ENCODE peak calls at places on chromosome 5, in seven cellular contexts. One of them, this sample, is unnamed.

GRCh38 chr5:120017523-120017922 is 388.2 kb downstream of the FAM170A start:
- DNase-seq in CD8-positive, alpha-beta T cell: no peak
- DNase-seq in ovary: no peak
- DNase-seq in cardiac fibroblast: peak; percentile 3
- DNase-seq in sigmoid colon: no peak
- DNase-seq in right atrium auricular region: no peak
- DNase-seq in HFFc6: no peak
- DNase-seq in this sample: no peak

GRCh38 chr5:79109527-79110492 is 1.8 kb upstream of the BHMT start:
- DNase-seq in CD8-positive, alpha-beta T cell: peak; percentile 31
- DNase-seq in ovary: no peak
- DNase-seq in cardiac fibroblast: peak; percentile 16
- DNase-seq in sigmoid colon: no peak
- DNase-seq in right atrium auricular region: no peak
- DNase-seq in HFFc6: no peak
- DNase-seq in this sample: no peak

GRCh38 chr5:58629190-58630159 is 46.6 kb downstream of the RAB3C start:
- DNase-seq in CD8-positive, alpha-beta T cell: no peak
- DNase-seq in ovary: no peak
- DNase-seq in cardiac fibroblast: no peak
- DNase-seq in sigmoid colon: no peak
- DNase-seq in right atrium auricular region: no peak
- DNase-seq in HFFc6: no peak
- DNase-seq in this sample: no peak

GRCh38 chr5:88956416-88956815 is 73.4 kb upstream of the MEF2C start:
- DNase-seq in CD8-positive, alpha-beta T cell: no peak
- DNase-seq in ovary: no peak
- DNase-seq in cardiac fibroblast: no peak
- DNase-seq in sigmoid colon: no peak
- DNase-seq in right atrium auricular region: no peak
- DNase-seq in HFFc6: no peak
- DNase-seq in this sample: no peak

GRCh38 chr5:54229041-54229780 is 81.2 kb downstream of the ARL15 start:
- DNase-seq in CD8-positive, alpha-beta T cell: peak; percentile 70
- DNase-seq in ovary: peak; percentile 74
- DNase-seq in cardiac fibroblast: peak; percentile 68
- DNase-seq in sigmoid colon: peak; percentile 86
- DNase-seq in right atrium auricular region: peak; percentile 86
- DNase-seq in HFFc6: peak; percentile 40
- DNase-seq in this sample: no peak

GRCh38 chr5:14687023-14687665 is 22.6 kb downstream of the OTULIN start:
- DNase-seq in CD8-positive, alpha-beta T cell: no peak
- DNase-seq in ovary: no peak
- DNase-seq in cardiac fibroblast: no peak
- DNase-seq in sigmoid colon: no peak
- DNase-seq in right atrium auricular region: no peak
- DNase-seq in HFFc6: peak; percentile 39
- DNase-seq in this sample: no peak

GRCh38 chr5:100188339-100188738 is 346.8 kb upstream of the FAM174A start:
- DNase-seq in CD8-positive, alpha-beta T cell: no peak
- DNase-seq in ovary: no peak
- DNase-seq in cardiac fibroblast: no peak
- DNase-seq in sigmoid colon: no peak
- DNase-seq in right atrium auricular region: no peak
- DNase-seq in HFFc6: no peak
- DNase-seq in this sample: no peak

GRCh38 chr5:178467261-178468195 is 122.7 kb downstream of the COL23A1 start:
- DNase-seq in CD8-positive, alpha-beta T cell: no peak
- DNase-seq in ovary: peak; percentile 52
- DNase-seq in cardiac fibroblast: peak; percentile 35
- DNase-seq in sigmoid colon: peak; percentile 80
- DNase-seq in right atrium auricular region: no peak
- DNase-seq in HFFc6: no peak
- DNase-seq in this sample: no peak

GRCh38 chr5:33310471-33310870 is 130.3 kb upstream of the TARS1 start:
- DNase-seq in CD8-positive, alpha-beta T cell: no peak
- DNase-seq in ovary: no peak
- DNase-seq in cardiac fibroblast: peak; percentile 92
- DNase-seq in sigmoid colon: no peak
- DNase-seq in right atrium auricular region: no peak
- DNase-seq in HFFc6: peak; percentile 91
- DNase-seq in this sample: no peak

GRCh38 chr5:122661496-122662180 is 113.2 kb upstream of the SNX2 start:
- DNase-seq in CD8-positive, alpha-beta T cell: no peak
- DNase-seq in ovary: no peak
- DNase-seq in cardiac fibroblast: peak; percentile 52
- DNase-seq in sigmoid colon: no peak
- DNase-seq in right atrium auricular region: no peak
- DNase-seq in HFFc6: no peak
- DNase-seq in this sample: no peak

GRCh38 chr5:19986806-19987205 is 1.2 kb downstream of the CDH18 start:
- DNase-seq in CD8-positive, alpha-beta T cell: no peak
- DNase-seq in ovary: no peak
- DNase-seq in cardiac fibroblast: no peak
- DNase-seq in sigmoid colon: no peak
- DNase-seq in right atrium auricular region: no peak
- DNase-seq in HFFc6: no peak
- DNase-seq in this sample: no peak

GRCh38 chr5:179974946-179975712 is 67.4 kb upstream of the TBC1D9B start:
- DNase-seq in CD8-positive, alpha-beta T cell: peak; percentile 24
- DNase-seq in ovary: no peak
- DNase-seq in cardiac fibroblast: peak; percentile 27
- DNase-seq in sigmoid colon: no peak
- DNase-seq in right atrium auricular region: no peak
- DNase-seq in HFFc6: no peak
- DNase-seq in this sample: no peak

GRCh38 chr5:88886756-88887741 is 4.1 kb upstream of the MEF2C start:
- DNase-seq in CD8-positive, alpha-beta T cell: no peak
- DNase-seq in ovary: no peak
- DNase-seq in cardiac fibroblast: peak; percentile 44
- DNase-seq in sigmoid colon: no peak
- DNase-seq in right atrium auricular region: no peak
- DNase-seq in HFFc6: no peak
- DNase-seq in this sample: no peak

GRCh38 chr5:56862909-56863308 is 46.5 kb upstream of the SETD9 start:
- DNase-seq in CD8-positive, alpha-beta T cell: no peak
- DNase-seq in ovary: no peak
- DNase-seq in cardiac fibroblast: no peak
- DNase-seq in sigmoid colon: no peak
- DNase-seq in right atrium auricular region: no peak
- DNase-seq in HFFc6: no peak
- DNase-seq in this sample: no peak

GRCh38 chr5:7397005-7397546 is 1.1 kb downstream of the ADCY2 start:
- DNase-seq in CD8-positive, alpha-beta T cell: no peak
- DNase-seq in ovary: no peak
- DNase-seq in cardiac fibroblast: no peak
- DNase-seq in sigmoid colon: no peak
- DNase-seq in right atrium auricular region: no peak
- DNase-seq in HFFc6: no peak
- DNase-seq in this sample: no peak

GRCh38 chr5:168288349-168289245 is 2.8 kb upstream of the WWC1 start:
- DNase-seq in CD8-positive, alpha-beta T cell: no peak
- DNase-seq in ovary: no peak
- DNase-seq in cardiac fibroblast: no peak
- DNase-seq in sigmoid colon: no peak
- DNase-seq in right atrium auricular region: no peak
- DNase-seq in HFFc6: no peak
- DNase-seq in this sample: peak; percentile 52

DNA sequence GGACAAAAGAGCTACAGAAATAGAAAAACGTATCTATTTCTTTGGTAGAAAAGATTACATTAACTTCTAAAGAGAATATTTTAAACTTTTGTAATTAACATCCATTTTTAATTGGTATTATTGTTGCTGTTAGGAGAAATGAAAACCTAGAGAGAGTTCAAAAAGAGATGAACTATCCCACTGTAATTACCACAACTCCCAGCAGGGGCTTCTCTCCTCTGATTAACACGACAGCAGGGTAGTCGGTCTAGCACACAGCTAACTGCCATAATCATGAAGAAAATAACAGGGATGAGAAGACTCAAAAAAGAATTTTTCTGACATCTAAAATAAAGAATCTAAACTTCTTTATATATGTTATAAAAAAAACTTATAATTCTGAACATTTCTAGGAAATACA is 86.2 kb upstream of the CDH9 start:
- DNase-seq in CD8-positive, alpha-beta T cell: no peak
- DNase-seq in ovary: no peak
- DNase-seq in cardiac fibroblast: peak; percentile 49
- DNase-seq in sigmoid colon: no peak
- DNase-seq in right atrium auricular region: no peak
- DNase-seq in HFFc6: peak; percentile 19
- DNase-seq in this sample: no peak
- TF ChIP-seq CTCF in CD8-positive, alpha-beta T cell: no peak
- TF ChIP-seq CTCF in ovary: no peak
- TF ChIP-seq CTCF in cardiac fibroblast: peak; percentile 64
- TF ChIP-seq CTCF in sigmoid colon: no peak
- TF ChIP-seq CTCF in right atrium auricular region: peak; percentile 23
- TF ChIP-seq CTCF in HFFc6: peak; percentile 73
- TF ChIP-seq CTCF in this sample: peak; percentile 72

GRCh38 chr5:11181940-11182339 is 420.9 kb upstream of the DAP start:
- DNase-seq in CD8-positive, alpha-beta T cell: no peak
- DNase-seq in ovary: no peak
- DNase-seq in cardiac fibroblast: no peak
- DNase-seq in sigmoid colon: no peak
- DNase-seq in right atrium auricular region: no peak
- DNase-seq in HFFc6: no peak
- DNase-seq in this sample: peak; percentile 46
- TF ChIP-seq CTCF in CD8-positive, alpha-beta T cell: no peak
- TF ChIP-seq CTCF in ovary: no peak
- TF ChIP-seq CTCF in cardiac fibroblast: no peak
- TF ChIP-seq CTCF in sigmoid colon: no peak
- TF ChIP-seq CTCF in right atrium auricular region: no peak
- TF ChIP-seq CTCF in HFFc6: no peak
- TF ChIP-seq CTCF in this sample: no peak

GRCh38 chr5:74667396-74667795 is 17.6 kb upstream of the HEXB start:
- DNase-seq in CD8-positive, alpha-beta T cell: no peak
- DNase-seq in ovary: no peak
- DNase-seq in cardiac fibroblast: peak; percentile 55
- DNase-seq in sigmoid colon: no peak
- DNase-seq in right atrium auricular region: no peak
- DNase-seq in HFFc6: peak; percentile 28
- DNase-seq in this sample: no peak

GRCh38 chr5:74670377-74671038 is 14.5 kb upstream of the HEXB start:
- DNase-seq in CD8-positive, alpha-beta T cell: no peak
- DNase-seq in ovary: no peak
- DNase-seq in cardiac fibroblast: no peak
- DNase-seq in sigmoid colon: no peak
- DNase-seq in right atrium auricular region: no peak
- DNase-seq in HFFc6: no peak
- DNase-seq in this sample: no peak

GRCh38 chr5:74669824-74670223 is 15.2 kb upstream of the HEXB start:
- DNase-seq in CD8-positive, alpha-beta T cell: no peak
- DNase-seq in ovary: no peak
- DNase-seq in cardiac fibroblast: no peak
- DNase-seq in sigmoid colon: no peak
- DNase-seq in right atrium auricular region: no peak
- DNase-seq in HFFc6: no peak
- DNase-seq in this sample: no peak

GRCh38 chr5:74672215-74672877 is 12.7 kb upstream of the HEXB start:
- DNase-seq in CD8-positive, alpha-beta T cell: no peak
- DNase-seq in ovary: no peak
- DNase-seq in cardiac fibroblast: no peak
- DNase-seq in sigmoid colon: no peak
- DNase-seq in right atrium auricular region: no peak
- DNase-seq in HFFc6: no peak
- DNase-seq in this sample: no peak

DNA sequence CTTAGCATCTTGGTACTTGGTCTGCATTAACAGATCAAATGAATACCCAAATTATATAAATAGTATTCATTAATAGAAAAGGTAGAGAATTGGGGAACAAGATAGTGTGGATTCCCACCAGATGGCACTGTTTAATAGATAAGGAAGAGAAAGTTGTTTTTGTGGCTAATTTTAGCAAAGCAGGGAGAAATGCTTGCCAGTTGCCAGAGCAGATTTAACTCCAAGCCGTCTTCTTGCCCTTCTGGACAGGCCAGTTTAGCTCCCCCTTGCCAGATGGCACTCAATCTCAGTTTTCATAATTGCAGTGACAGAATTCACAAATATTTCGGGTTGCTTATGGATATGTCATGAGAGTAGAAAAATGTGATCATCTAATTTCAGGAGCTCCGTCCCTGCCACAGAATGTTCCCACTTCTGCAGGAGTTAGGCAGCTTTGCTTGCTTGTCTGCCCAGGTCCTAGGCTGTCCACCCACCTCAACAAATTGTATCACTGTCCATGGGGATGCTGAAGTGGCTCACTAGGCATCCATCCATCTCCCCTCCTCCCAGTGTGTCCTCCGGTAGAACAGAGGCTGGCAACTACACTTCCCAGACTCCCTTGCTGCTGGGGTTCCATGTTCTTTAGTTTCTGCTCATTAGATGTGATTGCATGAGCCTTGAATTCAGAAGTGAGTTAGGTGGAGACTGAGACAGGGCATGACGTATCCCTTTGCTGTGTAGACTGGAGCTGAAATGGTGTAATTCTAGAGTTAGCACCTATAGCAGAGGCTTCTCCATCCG is 11.8 kb upstream of the HEXB start:
- DNase-seq in CD8-positive, alpha-beta T cell: no peak
- DNase-seq in ovary: no peak
- DNase-seq in cardiac fibroblast: peak; percentile 71
- DNase-seq in sigmoid colon: no peak
- DNase-seq in right atrium auricular region: no peak
- DNase-seq in HFFc6: peak; percentile 57
- DNase-seq in this sample: no peak
- TF ChIP-seq CTCF in CD8-positive, alpha-beta T cell: no peak
- TF ChIP-seq CTCF in ovary: peak; percentile 12
- TF ChIP-seq CTCF in cardiac fibroblast: peak; percentile 36
- TF ChIP-seq CTCF in sigmoid colon: peak; percentile 8
- TF ChIP-seq CTCF in right atrium auricular region: peak; percentile 62
- TF ChIP-seq CTCF in HFFc6: peak; percentile 83
- TF ChIP-seq CTCF in this sample: peak; percentile 89

GRCh38 chr5:107557051-107557658 is 113.6 kb downstream of the EFNA5 start:
- DNase-seq in CD8-positive, alpha-beta T cell: no peak
- DNase-seq in ovary: no peak
- DNase-seq in cardiac fibroblast: no peak
- DNase-seq in sigmoid colon: no peak
- DNase-seq in right atrium auricular region: no peak
- DNase-seq in HFFc6: peak; percentile 60
- DNase-seq in this sample: no peak
- TF ChIP-seq CTCF in CD8-positive, alpha-beta T cell: no peak
- TF ChIP-seq CTCF in ovary: no peak
- TF ChIP-seq CTCF in cardiac fibroblast: no peak
- TF ChIP-seq CTCF in sigmoid colon: no peak
- TF ChIP-seq CTCF in right atrium auricular region: no peak
- TF ChIP-seq CTCF in HFFc6: no peak
- TF ChIP-seq CTCF in this sample: peak; percentile 19